ENCODE peak calls at places on chromosomes 4 and X, in four cellular contexts. G is suprapubic skin, I is heart left ventricle, X is aorta. Q is an unnamed sample. For H3K9me3, the result is how much of the 10 kb centered on the place peaks cover.

GRCh38 chr4:8385106-8385505 is 55.4 kb downstream of the ACOX3 start:
- DNase-seq in I (peak), G (no peak), X (no peak), Q (no peak)

GRCh38 chr4:15778191-15778741 is at the start of gene CD38:
- DNase-seq in I (peak), G (no peak), X (peak), Q (peak)

GRCh38 chr4:47050986-47051725 is 19.8 kb downstream of the GABRB1 start:
- DNase-seq in G (no peak), I (no peak), X (no peak), Q (no peak)

GRCh38 chr4:175499735-175500352 is 312.2 kb downstream of the GPM6A start:
- DNase-seq in G (no peak), X (no peak), I (no peak), Q (peak)

GRCh38 chr4:94811653-94812052 is 53.9 kb downstream of the BMPR1B start:
- DNase-seq in I (no peak), G (no peak), X (no peak), Q (no peak)

GRCh38 chrX:21661316-21661715 is 3.2 kb upstream of the KLHL34 start:
- DNase-seq in G (no peak), I (no peak), X (no peak), Q (no peak)

GRCh38 chr4:57442834-57443291 is 332.7 kb upstream of the IGFBP7 start:
- DNase-seq in X (no peak), G (no peak), I (peak), Q (no peak)

GRCh38 chr4:54254915-54255246 is 25.8 kb downstream of the PDGFRA start:
- DNase-seq in G (no peak), I (no peak), X (no peak), Q (no peak)

GRCh38 chrX:1354036-1355019 is 17.7 kb downstream of the IL3RA start:
- DNase-seq in X (no peak), I (no peak), G (no peak), Q (no peak)

GRCh38 chrX:43836435-43837184 is 45.6 kb downstream of the MAOB start:
- DNase-seq in G (no peak), I (no peak), X (no peak), Q (no peak)

GRCh38 chrX:39891781-39892180 is 206.0 kb downstream of the BCOR start:
- DNase-seq in X (no peak), I (no peak), G (no peak), Q (no peak)

GRCh38 chrX:150548251-150548650 is 20.2 kb upstream of the MTM1 start:
- DNase-seq in X (no peak), I (no peak), G (no peak), Q (no peak)

GRCh38 chr4:11428701-11429571 is at the start of gene HS3ST1:
- DNase-seq in I (peak), G (peak), X (peak), Q (peak)

GRCh38 chr4:130808492-130808891 is 1712.5 kb downstream of the C4orf33 start:
- DNase-seq in I (no peak), G (no peak), X (no peak), Q (no peak)

GRCh38 chrX:10579018-10579752 is 41.2 kb downstream of the MID1 start:
- DNase-seq in G (no peak), X (no peak), I (no peak), Q (no peak)

GRCh38 chrX:150269613-150270254 is 93.4 kb upstream of the MAMLD1 start:
- DNase-seq in I (no peak), G (no peak), X (no peak), Q (no peak)

GRCh38 chrX:98931194-98931593 is 1478.9 kb downstream of the PCDH19 start:
- DNase-seq in I (no peak), X (no peak), G (no peak), Q (no peak)

GRCh38 chrX:37348237-37349130 is 680 bp upstream of the PRRG1 start:
- DNase-seq in G (no peak), I (no peak), X (no peak), Q (no peak)

GRCh38 chr4:141569141-141569540 is 67.2 kb upstream of the IL15 start:
- DNase-seq in X (no peak), G (no peak), I (no peak), Q (no peak)

GRCh38 chrX:115949900-115950822 is 220.4 kb upstream of the AGTR2 start:
- DNase-seq in G (no peak), X (no peak), I (no peak), Q (no peak)

GRCh38 chrX:1584237-1585011 is 7.0 kb upstream of the AKAP17A start:
- DNase-seq in G (no peak), I (no peak), X (no peak), Q (no peak)

GRCh38 chr4:155546451-155546850 is 120.2 kb upstream of the GUCY1A1 start:
- DNase-seq in I (no peak), X (no peak), G (no peak), Q (no peak)
- H3K9me3 ChIP-seq in I (under half), X (under half), G (under half), Q (under half)

GRCh38 chr4:74545488-74545887 is 100.6 kb downstream of the AREG start:
- DNase-seq in G (no peak), I (peak), X (peak), Q (no peak)

GRCh38 chr4:74543983-74544382 is 99.0 kb downstream of the AREG start:
- DNase-seq in G (no peak), X (no peak), I (no peak), Q (no peak)

GRCh38 chr4:74544655-74545361 is 99.9 kb downstream of the AREG start:
- DNase-seq in X (no peak), G (no peak), I (no peak), Q (no peak)

GRCh38 chr4:74547042-74547441 is 102.1 kb downstream of the AREG start:
- DNase-seq in X (no peak), G (no peak), I (no peak), Q (no peak)

DNA sequence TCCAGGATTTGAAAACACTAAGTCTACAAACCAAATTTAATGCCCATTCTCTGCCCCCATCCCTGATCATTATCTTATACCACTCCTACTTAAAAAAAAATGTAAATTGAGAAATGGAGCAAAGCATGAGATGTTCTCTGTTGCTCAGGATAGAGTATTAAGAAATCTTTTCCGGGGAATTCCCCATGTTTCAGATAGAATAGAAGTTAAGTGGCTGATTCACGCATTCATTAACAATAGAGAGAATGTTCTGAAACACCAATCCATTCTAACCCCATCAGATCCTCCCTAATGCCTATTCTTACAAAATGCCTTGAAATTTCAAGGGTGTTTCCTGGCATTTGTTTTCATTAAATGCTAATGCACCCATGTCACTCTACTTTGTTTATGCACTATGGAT is 101.1 kb downstream of the AREG start:
- DNase-seq in G (no peak), X (no peak), I (no peak), Q (no peak)
- H3K27ac ChIP-seq in G (no peak), X (no peak), I (no peak), Q (no peak)

GRCh38 chr4:160217352-160217751 is 1114.5 kb downstream of the RAPGEF2 start:
- DNase-seq in X (no peak), G (no peak), I (no peak), Q (no peak)
- H3K9me3 ChIP-seq in X (under half), G (under half), I (under half), Q (under half)

GRCh38 chrX:133742602-133743305 is 242.6 kb downstream of the GPC3 start:
- DNase-seq in I (no peak), X (no peak), G (no peak), Q (no peak)
- H3K27ac ChIP-seq in I (no peak), X (no peak), G (no peak), Q (no peak)

GRCh38 chr4:170281027-170281426 is 191.3 kb upstream of the AADAT start:
- DNase-seq in G (no peak), I (no peak), X (no peak), Q (no peak)
- H3K9me3 ChIP-seq in G (under half), I (under half), X (under half), Q (under half)

GRCh38 chr4:186249785-186250739 is 15.9 kb upstream of the F11 start:
- DNase-seq in I (no peak), X (no peak), G (no peak), Q (no peak)
- H3K27ac ChIP-seq in I (no peak), X (no peak), G (no peak), Q (no peak)

DNA sequence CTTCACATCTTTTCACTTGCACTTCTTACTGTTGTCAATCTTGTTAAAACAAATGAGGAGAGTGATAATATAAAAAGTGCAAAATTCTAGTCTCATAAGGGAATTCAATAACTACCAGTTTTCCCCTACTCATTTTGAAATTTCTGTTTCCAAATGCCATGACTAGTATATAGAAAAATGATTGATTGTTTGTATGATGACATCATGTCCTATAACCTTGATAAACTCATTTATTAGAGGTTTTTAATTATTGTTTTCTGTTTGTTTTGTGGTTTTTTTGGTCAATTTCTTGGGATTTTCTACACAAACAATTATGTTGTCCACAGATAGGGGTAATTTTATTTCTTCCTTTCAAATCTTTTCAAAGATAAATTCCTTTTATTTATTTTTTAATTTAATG is 559.1 kb downstream of the TLL1 start:
- DNase-seq in I (no peak), G (no peak), X (no peak), Q (no peak)
- H3K9me3 ChIP-seq in I (under half), G (under half), X (under half), Q (under half)

DNA sequence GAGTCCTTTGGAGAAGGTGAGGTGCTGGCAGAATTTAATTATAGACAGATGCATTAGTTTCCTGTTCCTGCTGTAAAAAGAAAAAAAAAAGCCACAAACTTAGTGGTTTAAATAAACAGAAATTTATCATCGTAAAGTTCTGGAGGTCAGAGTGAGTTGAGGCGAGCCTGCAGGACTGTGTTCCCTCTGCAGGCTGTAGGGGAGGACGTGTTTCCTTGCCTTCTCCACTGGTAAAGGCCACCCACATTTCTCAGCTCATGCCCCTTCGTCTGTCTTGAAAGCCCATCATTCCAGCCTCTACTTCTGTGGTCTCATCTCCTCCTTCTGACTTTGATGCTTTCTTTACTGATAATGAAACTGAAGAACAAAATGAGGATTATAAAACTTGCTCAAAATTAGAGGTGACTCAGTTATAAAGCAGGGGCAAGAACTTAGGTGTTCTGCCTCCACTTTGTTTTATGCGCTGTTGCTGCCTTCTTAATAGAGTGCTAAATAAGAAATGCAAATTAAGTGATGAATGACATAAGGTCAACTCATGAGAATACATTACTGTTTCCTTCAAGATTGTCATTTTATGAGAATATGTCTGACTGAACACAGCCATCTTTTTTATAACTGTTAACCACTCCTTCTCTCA is 143.1 kb downstream of the STIM2 start:
- DNase-seq in I (no peak), G (no peak), X (no peak), Q (no peak)
- H3K27ac ChIP-seq in I (no peak), G (no peak), X (no peak), Q (peak)

GRCh38 chr4:657338-658030 is 16.6 kb downstream of the ATP5ME start:
- DNase-seq in X (peak), G (peak), I (peak), Q (peak)

GRCh38 chr4:658031-658667 is 15.9 kb downstream of the ATP5ME start:
- DNase-seq in I (peak), G (peak), X (peak), Q (peak)

GRCh38 chr4:654871-655734 is 19.0 kb downstream of the ATP5ME start:
- DNase-seq in G (peak), I (peak), X (peak), Q (no peak)

GRCh38 chr4:655735-656151 is 18.3 kb downstream of the ATP5ME start:
- DNase-seq in I (peak), X (peak), G (peak), Q (peak)

GRCh38 chr4:656651-657337 is 17.3 kb downstream of the ATP5ME start:
- DNase-seq in X (peak), G (peak), I (peak), Q (no peak)
- H3K9me3 ChIP-seq in X (under half), G (under half), I (under half), Q (under half)

GRCh38 chr4:140037353-140038030 is 116.5 kb downstream of the MAML3 start:
- DNase-seq in I (no peak), G (no peak), X (no peak), Q (no peak)
- H3K27ac ChIP-seq in I (no peak), G (no peak), X (no peak), Q (no peak)

Q was measured in sigmoid colon.